ENCODE peak calls at places on chromosomes 7 and 10, in seven cellular contexts. E is mesendoderm, T is H9, G is IMR-90, V is endothelial cell of umbilical vein, O is HCT116, S is fibroblast of lung. W is an unnamed sample.

GRCh38 chr7:151088019-151088855 is 2.0 kb downstream of the AGAP3 start:
- DNase-seq in E (no peak), T (no peak), G (no peak), V (peak), O (no peak), S (peak), W (peak)

GRCh38 chr10:109259293-109259692 is 664.0 kb downstream of the XPNPEP1 start:
- DNase-seq in E (no peak), T (no peak), G (peak), V (no peak), O (no peak), S (peak), W (peak)

GRCh38 chr10:20817646-20818045 is 79.5 kb downstream of the NEBL start:
- DNase-seq in E (peak), T (no peak), G (no peak), V (no peak), O (no peak), S (no peak), W (peak)

GRCh38 chr7:98294798-98295382 is 13.4 kb downstream of the BRI3 start:
- DNase-seq in E (peak), T (peak), G (peak), V (peak), O (peak), S (peak), W (peak)

GRCh38 chr7:84949067-84949466 is 237.8 kb downstream of the SEMA3D start:
- DNase-seq in E (no peak), T (no peak), G (peak), V (peak), O (no peak), S (peak), W (no peak)

GRCh38 chr7:22066484-22066883 is 120.8 kb upstream of the CDCA7L start:
- DNase-seq in E (peak), T (peak), G (no peak), V (no peak), O (no peak), S (no peak), W (no peak)

GRCh38 chr10:16999665-17000451 is 129.8 kb downstream of the CUBN start:
- DNase-seq in E (no peak), T (no peak), G (peak), V (no peak), O (no peak), S (peak), W (no peak)

GRCh38 chr7:156673454-156673853 is 32.9 kb downstream of the RNF32 start:
- DNase-seq in E (no peak), T (no peak), G (no peak), V (no peak), O (no peak), S (no peak), W (no peak)

GRCh38 chr7:44674381-44674780 is 68.0 kb downstream of the OGDH start:
- DNase-seq in E (no peak), T (no peak), G (no peak), V (no peak), O (no peak), S (no peak), W (no peak)

GRCh38 chr7:2815523-2816240 is 28.4 kb downstream of the GNA12 start:
- DNase-seq in E (no peak), T (no peak), G (no peak), V (no peak), O (no peak), S (no peak), W (no peak)

GRCh38 chr10:83214178-83214577 is 925.1 kb upstream of the GHITM start:
- DNase-seq in E (no peak), T (no peak), G (no peak), V (no peak), O (no peak), S (peak), W (peak)

GRCh38 chr10:86962981-86963310 is 4.5 kb downstream of the SNCG start:
- DNase-seq in E (no peak), T (no peak), G (no peak), V (no peak), O (no peak), S (no peak), W (no peak)

GRCh38 chr10:99484626-99485581 is 47.8 kb upstream of the NKX2-3 start:
- DNase-seq in E (peak), T (peak), G (no peak), V (no peak), O (no peak), S (no peak), W (peak)

GRCh38 chr10:60353519-60354258 is 36.0 kb downstream of the ANK3 start:
- DNase-seq in E (peak), T (no peak), G (peak), V (no peak), O (no peak), S (peak), W (no peak)

GRCh38 chr10:4283841-4284610 is 499.0 kb upstream of the KLF6 start:
- DNase-seq in E (no peak), T (no peak), G (peak), V (no peak), O (no peak), S (peak), W (no peak)

GRCh38 chr7:148729984-148730733 is 31.5 kb downstream of the CUL1 start:
- DNase-seq in E (no peak), T (no peak), G (peak), V (no peak), O (no peak), S (peak), W (no peak)

GRCh38 chr7:22238354-22239311 is 118.3 kb downstream of the RAPGEF5 start:
- DNase-seq in E (no peak), T (no peak), G (peak), V (no peak), O (no peak), S (peak), W (peak)

GRCh38 chr7:48522692-48523091 is 351.4 kb downstream of the ABCA13 start:
- DNase-seq in E (no peak), T (no peak), G (no peak), V (no peak), O (no peak), S (no peak), W (no peak)

GRCh38 chr7:34869016-34869415 is 168.3 kb downstream of the DPY19L1 start:
- DNase-seq in E (no peak), T (no peak), G (no peak), V (no peak), O (no peak), S (no peak), W (no peak)

GRCh38 chr7:2445047-2445446 is 31.2 kb downstream of the GRIFIN start:
- DNase-seq in E (no peak), T (no peak), G (no peak), V (no peak), O (no peak), S (peak), W (no peak)

GRCh38 chr10:133026171-133026570 is 61.6 kb upstream of the ADGRA1 start:
- DNase-seq in E (no peak), T (no peak), G (no peak), V (no peak), O (no peak), S (no peak), W (no peak)

GRCh38 chr7:151248191-151249033 is at the start of gene SMARCD3:
- DNase-seq in E (peak), T (peak), G (peak), V (peak), O (no peak), S (peak), W (peak)

GRCh38 chr7:23175820-23176385 is 5.9 kb upstream of the NUP42 start:
- DNase-seq in E (no peak), T (no peak), G (no peak), V (no peak), O (no peak), S (no peak), W (no peak)

GRCh38 chr7:21869785-21870402 is 75.8 kb downstream of the CDCA7L start:
- DNase-seq in E (peak), T (peak), G (peak), V (no peak), O (no peak), S (peak), W (no peak)

GRCh38 chr7:152866125-152866524 is 106.6 kb downstream of the ACTR3B start:
- DNase-seq in E (no peak), T (no peak), G (peak), V (no peak), O (no peak), S (no peak), W (no peak)

GRCh38 chr7:24732646-24733413 is 24.4 kb downstream of the GSDME start:
- DNase-seq in E (peak), T (no peak), G (peak), V (no peak), O (no peak), S (peak), W (peak)

GRCh38 chr7:41232086-41232485 is 470.8 kb downstream of the INHBA start:
- DNase-seq in E (no peak), T (no peak), G (peak), V (no peak), O (no peak), S (peak), W (peak)

DNA sequence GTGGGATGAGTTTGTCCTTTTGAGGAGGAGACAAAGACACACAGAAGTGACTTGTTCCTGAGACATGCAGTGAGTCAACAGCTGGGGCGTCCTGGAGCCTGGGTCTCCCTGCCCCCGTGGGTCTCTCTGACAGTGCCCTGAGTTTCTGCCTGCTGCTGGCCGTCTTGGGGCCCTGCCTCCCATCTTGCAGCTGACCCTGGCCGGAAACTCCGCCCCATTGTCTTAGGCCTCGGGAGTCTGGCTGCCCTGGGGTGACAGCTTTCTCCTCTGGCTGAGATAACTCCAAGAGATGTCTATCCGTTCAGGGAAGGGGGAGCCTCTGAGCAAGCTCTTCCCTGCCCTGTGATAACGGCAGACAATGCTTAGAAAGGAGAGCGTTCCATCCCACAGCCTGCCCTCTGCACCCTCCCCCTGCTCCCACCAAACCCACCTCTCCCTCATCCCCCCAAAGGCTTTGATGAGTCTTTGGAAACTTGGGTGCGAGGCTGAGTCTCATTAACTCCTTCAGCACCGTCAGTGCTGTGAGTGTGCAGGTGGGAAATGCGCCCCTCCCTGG is 69.5 kb upstream of the PODXL start:
- DNase-seq in E (peak), T (peak), G (peak), V (peak), O (peak), S (peak), W (peak)
- H3K4me2 ChIP-seq in E (no peak), T (peak), G (peak), V (no peak), O (peak), S (no peak), W (peak)

GRCh38 chr7:134780166-134780853 is 876 bp downstream of the CALD1 start:
- DNase-seq in E (no peak), T (no peak), G (no peak), V (peak), O (no peak), S (no peak), W (no peak)
- H3K4me2 ChIP-seq in E (peak), T (peak), G (peak), V (peak), O (peak), S (peak), W (peak)

GRCh38 chr10:118712930-118713634 is 41.7 kb downstream of the CACUL1 start:
- DNase-seq in E (peak), T (peak), G (no peak), V (no peak), O (no peak), S (no peak), W (no peak)

GRCh38 chr10:118708571-118708970 is 46.2 kb downstream of the CACUL1 start:
- DNase-seq in E (no peak), T (no peak), G (no peak), V (no peak), O (no peak), S (no peak), W (no peak)

GRCh38 chr10:118710487-118710886 is 44.3 kb downstream of the CACUL1 start:
- DNase-seq in E (no peak), T (no peak), G (no peak), V (no peak), O (no peak), S (no peak), W (no peak)

DNA sequence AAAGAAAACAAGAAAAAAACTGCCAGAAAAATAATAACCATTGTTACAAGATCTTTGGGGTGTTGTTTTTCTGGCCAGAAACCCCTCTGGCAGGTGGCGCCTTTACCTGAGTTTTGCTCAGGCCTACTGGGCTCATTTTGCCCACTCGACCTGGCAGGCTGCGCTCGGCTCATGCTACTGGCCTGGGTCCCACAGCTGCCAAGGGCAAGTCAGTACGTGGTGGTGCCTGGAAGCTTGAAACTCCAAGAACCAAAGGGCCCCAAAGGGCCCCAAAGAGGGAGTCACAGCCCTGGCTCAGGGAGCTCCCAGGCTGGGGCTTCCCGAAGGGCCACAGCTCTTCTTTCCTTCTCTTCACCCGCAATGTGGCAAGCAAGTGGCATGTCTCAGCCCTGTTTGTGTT is 42.7 kb downstream of the CACUL1 start:
- DNase-seq in E (no peak), T (no peak), G (no peak), V (no peak), O (no peak), S (no peak), W (no peak)
- H3K4me2 ChIP-seq in E (no peak), T (no peak), G (no peak), V (no peak), O (no peak), S (no peak), W (no peak)

GRCh38 chr10:94251568-94251967 is 111.2 kb downstream of the NOC3L start:
- DNase-seq in E (no peak), T (no peak), G (no peak), V (no peak), O (no peak), S (no peak), W (no peak)
- H3K4me2 ChIP-seq in E (no peak), T (no peak), G (no peak), V (no peak), O (no peak), S (no peak), W (no peak)

DNA sequence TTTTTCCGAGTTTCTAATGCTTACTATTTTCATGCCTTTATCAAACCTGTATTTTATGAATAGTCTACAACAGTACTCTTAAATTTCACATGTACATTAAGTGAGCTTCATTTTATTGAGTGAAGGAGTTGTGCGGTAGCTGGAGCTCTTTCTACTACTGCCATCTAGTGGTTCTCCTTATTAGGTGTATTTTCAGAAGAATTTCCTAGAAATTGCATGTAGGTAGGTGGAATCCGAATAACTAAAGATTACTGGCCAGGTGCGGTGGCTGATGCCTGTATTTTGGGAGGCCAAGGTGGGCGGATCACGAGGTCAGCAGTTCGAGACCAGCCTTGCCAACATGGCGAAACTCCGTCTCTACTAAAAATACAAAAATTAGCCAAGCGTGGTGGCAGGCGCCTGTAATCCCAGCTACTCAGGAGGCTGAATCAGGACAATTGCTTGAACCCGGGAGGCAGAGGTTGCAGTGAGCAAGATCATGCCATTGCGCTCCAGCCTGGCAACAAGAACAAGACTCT is 38.3 kb downstream of the LRRC72 start:
- DNase-seq in E (peak), T (no peak), G (peak), V (peak), O (peak), S (peak), W (peak)
- H3K4me2 ChIP-seq in E (no peak), T (no peak), G (no peak), V (no peak), O (no peak), S (no peak), W (no peak)

DNA sequence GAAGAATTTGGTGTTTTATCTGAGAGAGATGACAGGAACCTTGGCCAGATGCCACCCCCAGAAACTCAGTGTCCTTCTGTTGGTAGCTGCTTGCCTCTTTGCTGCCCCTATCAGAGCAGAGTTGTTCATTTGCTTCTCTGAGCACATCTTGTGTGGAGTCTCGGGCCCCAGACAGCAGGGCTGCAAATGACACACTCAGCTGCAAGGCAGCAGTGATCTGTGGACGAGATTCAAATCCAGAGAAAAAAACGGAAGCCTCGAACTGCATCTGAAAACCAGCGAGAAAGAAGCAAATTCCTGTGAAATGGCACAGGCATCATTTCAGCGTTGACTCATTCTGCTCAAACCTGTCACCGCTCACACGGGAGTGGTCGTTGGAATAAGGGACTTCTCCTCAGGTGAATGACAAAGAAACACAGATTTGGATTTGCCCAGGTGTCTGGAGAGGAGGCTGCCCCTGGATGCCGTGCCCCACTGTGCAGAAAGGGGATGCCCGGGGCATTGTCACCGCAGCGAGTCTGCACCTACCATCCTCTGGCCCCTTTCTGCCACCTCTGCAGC is 144.7 kb downstream of the PFKFB3 start:
- DNase-seq in E (peak), T (no peak), G (peak), V (no peak), O (no peak), S (peak), W (no peak)
- H3K4me2 ChIP-seq in E (no peak), T (no peak), G (no peak), V (no peak), O (no peak), S (peak), W (no peak)

GRCh38 chr7:134933460-134934068 is 52.7 kb upstream of the AGBL3 start:
- DNase-seq in E (no peak), T (no peak), G (no peak), V (no peak), O (no peak), S (no peak), W (no peak)
- H3K4me2 ChIP-seq in E (no peak), T (no peak), G (no peak), V (no peak), O (no peak), S (peak), W (no peak)

GRCh38 chr10:73793456-73793855 is 8.1 kb downstream of the ZSWIM8 start:
- DNase-seq in E (no peak), T (no peak), G (no peak), V (no peak), O (no peak), S (no peak), W (no peak)

GRCh38 chr10:73791871-73792400 is 6.5 kb downstream of the ZSWIM8 start:
- DNase-seq in E (no peak), T (no peak), G (no peak), V (no peak), O (no peak), S (no peak), W (no peak)

GRCh38 chr10:73789659-73790055 is 4.3 kb downstream of the ZSWIM8 start:
- DNase-seq in E (no peak), T (no peak), G (no peak), V (no peak), O (no peak), S (no peak), W (no peak)

GRCh38 chr10:73788864-73789658 is 3.7 kb downstream of the ZSWIM8 start:
- DNase-seq in E (peak), T (no peak), G (no peak), V (no peak), O (no peak), S (no peak), W (no peak)

DNA sequence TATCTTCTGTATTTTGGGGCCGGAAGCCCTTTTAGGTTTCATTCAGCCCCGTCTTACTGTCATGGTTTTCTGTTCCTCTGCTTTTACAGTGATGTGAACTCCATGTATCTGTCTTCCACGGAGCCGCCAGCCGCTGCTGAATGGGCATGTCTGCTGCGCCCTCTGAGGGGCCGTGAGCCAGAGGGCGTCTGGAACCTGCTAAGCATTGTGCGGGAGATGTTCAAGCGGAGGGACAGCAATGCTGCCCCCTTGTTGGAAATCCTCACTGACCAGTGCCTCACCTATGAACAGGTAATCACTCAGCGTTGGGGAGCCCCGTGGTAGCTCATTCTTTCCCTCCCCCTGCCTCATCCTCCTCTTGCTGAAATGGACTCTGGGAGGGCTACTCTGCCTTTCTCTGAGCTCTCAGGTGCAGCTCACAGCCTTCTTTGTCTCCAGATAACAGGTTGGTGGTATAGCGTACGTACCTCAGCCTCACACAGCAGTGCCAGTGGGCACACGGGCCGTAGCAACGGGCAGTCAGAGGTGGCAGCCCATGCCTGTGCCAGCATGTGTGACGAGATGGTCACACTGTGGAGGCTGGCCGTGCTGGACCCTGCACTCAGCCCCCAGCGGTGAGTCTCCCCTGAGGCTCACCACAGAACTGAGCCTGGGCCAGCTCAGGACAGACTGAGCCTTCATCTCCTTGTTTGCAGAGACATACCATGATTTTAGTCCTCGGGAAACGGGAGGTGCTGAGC is 5.7 kb downstream of the ZSWIM8 start:
- DNase-seq in E (no peak), T (no peak), G (no peak), V (no peak), O (no peak), S (no peak), W (no peak)
- H3K4me2 ChIP-seq in E (no peak), T (no peak), G (no peak), V (no peak), O (no peak), S (no peak), W (no peak)

GRCh38 chr10:108241166-108241565 is 1076.7 kb upstream of the SORCS1 start:
- DNase-seq in E (peak), T (no peak), G (no peak), V (no peak), O (no peak), S (no peak), W (no peak)

GRCh38 chr10:108238261-108238660 is 1073.8 kb upstream of the SORCS1 start:
- DNase-seq in E (no peak), T (no peak), G (no peak), V (no peak), O (no peak), S (no peak), W (peak)
- H3K4me2 ChIP-seq in E (no peak), T (no peak), G (no peak), V (no peak), O (no peak), S (no peak), W (no peak)

W was measured in mammary epithelial cell.